ENCODE peak calls at places on chromosome 22, in ten cellular contexts. P is fibroblast of lung, I is GM10248, J is MCF 10A, L is stomach, Q is endodermal cell, E is AG10803, N is AG04450, O is AG04449, A is ovary. D is an unnamed sample.

GRCh38 chr22:29877620-29878019 is 5.4 kb upstream of the MTMR3 start:
- DNase-seq in E (peak; percentile 75), O (peak; percentile 44), J (no peak), L (no peak), N (no peak), Q (no peak), P (no peak), I (no peak), A (no peak), D (no peak)

GRCh38 chr22:47837703-47838102 is 1075.3 kb downstream of the TBC1D22A start:
- DNase-seq in I (no peak), E (peak; percentile 24), J (peak; percentile 8), P (peak; percentile 28), A (no peak), N (no peak), O (no peak), Q (peak; percentile 78), L (no peak), D (no peak)

GRCh38 chr22:46528121-46528610 is 9.3 kb downstream of the CELSR1 start:
- DNase-seq in L (no peak), A (no peak), E (peak; percentile 39), Q (peak; percentile 62), N (no peak), O (no peak), J (peak; percentile 98), P (peak; percentile 55), I (no peak), D (peak; percentile 85)

GRCh38 chr22:35470903-35471321 is 69.7 kb upstream of the RASD2 start:
- DNase-seq in E (no peak), L (no peak), A (no peak), I (no peak), N (no peak), J (no peak), P (peak; percentile 8), O (no peak), Q (no peak), D (no peak)

GRCh38 chr22:35541254-35541748 is 670 bp downstream of the RASD2 start:
- DNase-seq in A (no peak), E (no peak), L (peak; percentile 51), P (no peak), O (no peak), J (no peak), Q (peak; percentile 75), I (no peak), N (no peak), D (no peak)

GRCh38 chr22:48188211-48188845 is 1425.9 kb downstream of the TBC1D22A start:
- DNase-seq in J (no peak), A (no peak), I (no peak), L (no peak), Q (peak; percentile 32), P (peak; percentile 17), E (no peak), O (no peak), N (no peak), D (no peak)

GRCh38 chr22:29080061-29080975 is 7.5 kb downstream of the KREMEN1 start:
- DNase-seq in E (peak; percentile 45), N (no peak), O (no peak), L (no peak), P (no peak), A (no peak), I (no peak), J (peak; percentile 84), Q (no peak), D (no peak)

GRCh38 chr22:49670610-49671330 is 156.9 kb downstream of the BRD1 start:
- DNase-seq in Q (peak; percentile 79), I (peak; percentile 52), N (no peak), L (peak; percentile 23), E (no peak), O (no peak), P (no peak), A (no peak), J (no peak), D (no peak)

GRCh38 chr22:24289781-24290181 is 19.1 kb downstream of the SPECC1L start:
- DNase-seq in P (no peak), O (no peak), Q (no peak), E (no peak), J (no peak), N (no peak), A (no peak), I (peak; percentile 10), L (no peak), D (no peak)

DNA sequence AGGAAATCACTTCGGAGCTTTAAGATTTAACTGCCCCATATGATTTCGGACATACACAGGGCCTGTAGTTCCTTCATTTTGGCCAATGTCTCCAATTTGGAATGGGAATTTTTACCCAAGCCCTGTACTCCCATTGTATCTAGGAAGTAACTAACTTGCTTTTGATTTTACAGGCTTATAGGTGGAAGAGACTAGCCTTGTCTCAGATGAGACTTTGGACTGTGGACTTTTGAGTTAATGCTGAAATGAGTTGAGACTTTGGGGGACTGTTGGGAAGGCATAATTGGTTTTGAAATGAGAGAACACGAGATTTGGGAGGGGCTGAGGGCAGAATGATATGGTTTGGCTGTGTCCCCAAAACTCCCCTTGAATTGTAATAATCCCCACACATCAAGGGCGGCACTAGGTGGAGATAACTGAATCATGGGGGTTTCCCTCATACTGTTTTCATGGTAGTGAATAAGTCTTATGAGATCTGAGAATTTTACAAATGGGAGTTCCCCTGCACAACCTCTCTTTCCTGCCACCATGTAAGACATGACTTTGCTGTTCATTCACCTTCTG is 130.5 kb downstream of the LARGE1 start:
- DNase-seq in J (no peak), N (no peak), L (no peak), E (no peak), Q (no peak), A (no peak), O (no peak), I (no peak), P (no peak), D (no peak)
- TF ChIP-seq CTCF in J (no peak), N (no peak), L (no peak), E (no peak), Q (no peak), A (no peak), O (no peak), I (no peak), P (no peak), D (no peak)

GRCh38 chr22:36775966-36776669 is at the start of gene IFT27:
- DNase-seq in L (peak; percentile 99), O (peak; percentile 100), P (peak; percentile 100), N (peak; percentile 100), A (peak; percentile 99), E (peak; percentile 100), J (peak; percentile 100), I (peak; percentile 100), Q (peak; percentile 99), D (peak; percentile 100)

GRCh38 chr22:36772451-36772850 is 3.5 kb downstream of the IFT27 start:
- DNase-seq in N (no peak), E (no peak), L (no peak), Q (peak; percentile 16), O (no peak), J (no peak), P (no peak), A (no peak), I (no peak), D (no peak)

GRCh38 chr22:36771376-36772063 is 4.4 kb downstream of the IFT27 start:
- DNase-seq in P (no peak), N (no peak), E (no peak), I (no peak), L (no peak), O (no peak), Q (peak; percentile 24), J (no peak), A (no peak), D (no peak)

GRCh38 chr22:36775589-36775965 is 342 bp downstream of the IFT27 start:
- DNase-seq in P (peak; percentile 5), E (peak; percentile 5), I (peak; percentile 37), N (no peak), Q (peak; percentile 72), O (no peak), A (peak; percentile 39), L (peak; percentile 44), J (peak; percentile 16), D (no peak)

GRCh38 chr22:36773935-36774334 is 2.0 kb downstream of the IFT27 start:
- DNase-seq in J (peak; percentile 61), Q (no peak), E (peak; percentile 54), I (no peak), O (no peak), A (no peak), L (no peak), P (peak; percentile 47), N (no peak), D (no peak)
- TF ChIP-seq CTCF in J (peak; percentile 63), Q (peak; percentile 68), E (peak; percentile 57), I (peak; percentile 38), O (peak; percentile 43), A (no peak), L (peak; percentile 17), P (peak; percentile 48), N (peak; percentile 56), D (peak; percentile 58)

DNA sequence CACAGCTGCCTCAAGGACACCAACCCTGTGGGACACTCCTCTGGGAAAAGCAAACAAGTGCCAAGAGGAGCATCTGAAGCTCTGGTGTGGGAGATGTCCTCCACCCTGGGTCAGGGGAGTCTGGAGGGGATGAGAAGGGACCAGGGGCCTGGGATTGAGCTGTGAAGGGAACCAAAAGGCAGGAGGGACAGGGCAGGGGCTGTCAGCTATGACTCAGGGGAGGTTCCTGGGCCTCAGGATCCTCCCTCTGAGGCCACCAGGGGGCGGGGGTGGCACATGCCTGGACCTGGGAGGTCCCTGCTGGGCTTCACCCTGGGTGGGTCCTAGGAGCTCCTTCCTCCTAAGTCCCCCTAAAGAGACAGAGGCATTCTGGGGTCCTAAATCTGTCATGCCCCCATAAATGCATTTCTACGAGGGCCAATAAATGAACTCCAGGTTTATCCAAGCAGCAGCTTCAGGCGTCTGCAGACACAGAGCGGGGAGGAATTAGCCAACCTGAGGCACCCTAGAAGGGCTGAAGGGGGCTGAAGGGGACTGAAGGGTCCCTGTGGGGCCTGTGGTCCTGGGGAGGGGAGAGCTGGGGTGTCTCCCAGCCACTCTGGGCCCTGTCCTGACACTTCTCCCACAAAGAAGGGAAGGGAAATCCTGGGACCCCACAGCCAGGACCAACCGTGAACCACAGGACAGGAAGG is 31.9 kb upstream of the IGLL5 start:
- DNase-seq in L (no peak), O (no peak), P (no peak), I (peak; percentile 65), N (no peak), J (peak; percentile 34), Q (peak; percentile 85), A (no peak), E (no peak), D (no peak)
- TF ChIP-seq CTCF in L (peak; percentile 28), O (peak; percentile 46), P (peak; percentile 33), I (peak; percentile 79), N (peak; percentile 43), J (peak; percentile 36), Q (peak; percentile 86), A (no peak), E (peak; percentile 38), D (peak; percentile 52)

GRCh38 chr22:43479962-43480361 is 68.1 kb downstream of the MPPED1 start:
- DNase-seq in P (no peak), A (no peak), N (no peak), I (no peak), J (no peak), O (no peak), Q (no peak), E (no peak), L (no peak), D (no peak)
- TF ChIP-seq CTCF in P (no peak), A (no peak), N (no peak), I (no peak), J (no peak), O (no peak), Q (no peak), E (no peak), L (no peak), D (no peak)

DNA sequence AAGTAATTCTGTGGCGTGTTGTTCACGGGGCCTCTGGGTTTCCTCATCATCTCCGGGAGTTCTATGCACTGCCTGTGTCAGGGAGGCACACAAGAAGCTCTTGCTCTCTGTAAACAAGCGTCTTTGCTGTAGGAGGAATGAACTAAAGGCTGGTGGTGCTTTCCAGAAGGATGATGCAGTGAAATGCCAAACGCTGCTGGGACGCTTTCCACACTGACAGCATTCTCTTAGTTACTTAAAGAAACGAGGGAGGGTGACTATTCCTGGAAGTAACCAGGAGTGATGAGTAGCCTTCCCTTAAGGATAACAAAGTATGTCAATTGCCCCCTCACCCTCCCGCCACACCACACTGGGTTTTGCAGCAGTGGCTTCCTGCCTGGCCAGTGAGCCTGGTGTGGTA is 38.5 kb upstream of the NUP50 start:
- DNase-seq in E (peak; percentile 85), P (peak; percentile 52), I (no peak), Q (no peak), O (peak; percentile 85), A (no peak), N (peak; percentile 67), J (no peak), L (no peak), D (no peak)
- TF ChIP-seq CTCF in E (no peak), P (no peak), I (no peak), Q (no peak), O (no peak), A (no peak), N (no peak), J (no peak), L (no peak), D (no peak)

D was measured in epithelial cell of proximal tubule.